ENCODE peak calls at places on chromosomes 2 and 18, in five cellular contexts. W is right atrium auricular region, H is NCI-H1048, Y is skeletal muscle cell, I is GM23338. O is an unnamed sample.

GRCh38 chr2:27308359-27308875 is at the start of gene UCN:
- DNase-seq in W (no peak), I (peak; percentile 83), H (no peak), Y (no peak), O (no peak)

GRCh38 chr2:134245340-134245984 is 8.4 kb upstream of the MGAT5 start:
- DNase-seq in W (peak; percentile 83), I (peak; percentile 90), H (no peak), Y (no peak), O (peak; percentile 51)

GRCh38 chr2:33484042-33484621 is 7.7 kb downstream of the RASGRP3 start:
- DNase-seq in I (no peak), H (no peak), W (no peak), Y (no peak), O (no peak)

GRCh38 chr2:197011777-197012641 is 85.5 kb upstream of the PGAP1 start:
- DNase-seq in W (no peak), Y (peak; percentile 13), H (peak; percentile 43), I (peak; percentile 63), O (peak; percentile 27)

GRCh38 chr2:72925328-72925943 is 8.1 kb downstream of the EMX1 start:
- DNase-seq in Y (no peak), I (peak; percentile 70), W (no peak), H (no peak), O (no peak)

GRCh38 chr2:237486819-237487448 is at the start of gene MLPH:
- DNase-seq in Y (no peak), W (no peak), H (no peak), I (peak; percentile 67), O (no peak)

GRCh38 chr2:105400138-105400540 is 1.3 kb upstream of the FHL2 start:
- DNase-seq in H (no peak), I (no peak), W (peak; percentile 38), Y (no peak), O (no peak)

GRCh38 chr18:49114556-49114955 is 163.8 kb upstream of the SMAD7 start:
- DNase-seq in I (no peak), W (no peak), H (no peak), Y (no peak), O (no peak)

GRCh38 chr2:85019121-85019520 is 48.2 kb downstream of the KCMF1 start:
- DNase-seq in I (no peak), H (no peak), W (no peak), Y (no peak), O (peak; percentile 11)

GRCh38 chr2:135255208-135255607 is 203.1 kb downstream of the RAB3GAP1 start:
- DNase-seq in I (no peak), W (no peak), Y (no peak), H (no peak), O (no peak)

GRCh38 chr18:28124239-28125029 is 52.5 kb downstream of the CDH2 start:
- DNase-seq in H (no peak), W (no peak), I (no peak), Y (no peak), O (peak; percentile 65)

GRCh38 chr2:207219716-207220414 is 54.1 kb upstream of the KLF7 start:
- DNase-seq in W (no peak), Y (peak; percentile 72), H (no peak), I (peak; percentile 21), O (no peak)

GRCh38 chr2:1593371-1594205 is 150.7 kb downstream of the PXDN start:
- DNase-seq in I (no peak), H (no peak), Y (peak; percentile 58), W (peak; percentile 80), O (no peak)

GRCh38 chr2:216927163-216927562 is 67.3 kb upstream of the TNP1 start:
- DNase-seq in I (no peak), W (no peak), Y (no peak), H (no peak), O (no peak)